ENCODE peak calls at places on chromosomes 3 and 15, in five cellular contexts. One of them, this sample, is unnamed.

GRCh38 chr3:193095366-193095765 is 145.7 kb upstream of the PLAAT1 start:
- DNase-seq in activated CD8-positive, alpha-beta T cell treated with anti-CD3 and anti-CD28 coated beads for 36 hours: no peak
- DNase-seq in stimulated activated CD8-positive, alpha-beta memory T cell treated with anti-CD3 and anti-CD28 coated beads, Interleukin-2, amount 100 ng/mL, for 48 hours: no peak
- DNase-seq in mesothelial cell of epicardium: no peak
- DNase-seq in PC-9: no peak
- DNase-seq in this sample: no peak

GRCh38 chr15:81899730-81900129 is 146.1 kb downstream of the MEX3B start:
- DNase-seq in activated CD8-positive, alpha-beta T cell treated with anti-CD3 and anti-CD28 coated beads for 36 hours: no peak
- DNase-seq in stimulated activated CD8-positive, alpha-beta memory T cell treated with anti-CD3 and anti-CD28 coated beads, Interleukin-2, amount 100 ng/mL, for 48 hours: no peak
- DNase-seq in mesothelial cell of epicardium: no peak
- DNase-seq in PC-9: no peak
- DNase-seq in this sample: no peak

GRCh38 chr3:138694287-138695007 is 85.9 kb downstream of the FAIM start:
- DNase-seq in activated CD8-positive, alpha-beta T cell treated with anti-CD3 and anti-CD28 coated beads for 36 hours: no peak
- DNase-seq in stimulated activated CD8-positive, alpha-beta memory T cell treated with anti-CD3 and anti-CD28 coated beads, Interleukin-2, amount 100 ng/mL, for 48 hours: no peak
- DNase-seq in mesothelial cell of epicardium: no peak
- DNase-seq in PC-9: peak
- DNase-seq in this sample: no peak

GRCh38 chr3:38382506-38383080 is 36.0 kb downstream of the XYLB start:
- DNase-seq in activated CD8-positive, alpha-beta T cell treated with anti-CD3 and anti-CD28 coated beads for 36 hours: no peak
- DNase-seq in stimulated activated CD8-positive, alpha-beta memory T cell treated with anti-CD3 and anti-CD28 coated beads, Interleukin-2, amount 100 ng/mL, for 48 hours: no peak
- DNase-seq in mesothelial cell of epicardium: no peak
- DNase-seq in PC-9: no peak
- DNase-seq in this sample: no peak

GRCh38 chr15:78889000-78889399 is 16.3 kb downstream of the MORF4L1 start:
- DNase-seq in activated CD8-positive, alpha-beta T cell treated with anti-CD3 and anti-CD28 coated beads for 36 hours: no peak
- DNase-seq in stimulated activated CD8-positive, alpha-beta memory T cell treated with anti-CD3 and anti-CD28 coated beads, Interleukin-2, amount 100 ng/mL, for 48 hours: no peak
- DNase-seq in mesothelial cell of epicardium: no peak
- DNase-seq in PC-9: no peak
- DNase-seq in this sample: no peak

GRCh38 chr15:73852507-73852906 is 20.9 kb upstream of the TBC1D21 start:
- DNase-seq in activated CD8-positive, alpha-beta T cell treated with anti-CD3 and anti-CD28 coated beads for 36 hours: no peak
- DNase-seq in stimulated activated CD8-positive, alpha-beta memory T cell treated with anti-CD3 and anti-CD28 coated beads, Interleukin-2, amount 100 ng/mL, for 48 hours: no peak
- DNase-seq in mesothelial cell of epicardium: no peak
- DNase-seq in PC-9: no peak
- DNase-seq in this sample: no peak

GRCh38 chr15:62912808-62913207 is 129.7 kb upstream of the TPM1 start:
- DNase-seq in activated CD8-positive, alpha-beta T cell treated with anti-CD3 and anti-CD28 coated beads for 36 hours: no peak
- DNase-seq in stimulated activated CD8-positive, alpha-beta memory T cell treated with anti-CD3 and anti-CD28 coated beads, Interleukin-2, amount 100 ng/mL, for 48 hours: no peak
- DNase-seq in mesothelial cell of epicardium: no peak
- DNase-seq in PC-9: no peak
- DNase-seq in this sample: no peak

GRCh38 chr15:80308002-80308401 is 56.0 kb upstream of the CTXND1 start:
- DNase-seq in activated CD8-positive, alpha-beta T cell treated with anti-CD3 and anti-CD28 coated beads for 36 hours: no peak
- DNase-seq in stimulated activated CD8-positive, alpha-beta memory T cell treated with anti-CD3 and anti-CD28 coated beads, Interleukin-2, amount 100 ng/mL, for 48 hours: no peak
- DNase-seq in mesothelial cell of epicardium: no peak
- DNase-seq in PC-9: no peak
- DNase-seq in this sample: no peak

GRCh38 chr3:32855350-32855953 is 37.7 kb downstream of the TRIM71 start:
- DNase-seq in activated CD8-positive, alpha-beta T cell treated with anti-CD3 and anti-CD28 coated beads for 36 hours: no peak
- DNase-seq in stimulated activated CD8-positive, alpha-beta memory T cell treated with anti-CD3 and anti-CD28 coated beads, Interleukin-2, amount 100 ng/mL, for 48 hours: no peak
- DNase-seq in mesothelial cell of epicardium: no peak
- DNase-seq in PC-9: no peak
- DNase-seq in this sample: no peak

GRCh38 chr15:83956887-83957286 is 278.7 kb upstream of the GOLGA6L4 start:
- DNase-seq in activated CD8-positive, alpha-beta T cell treated with anti-CD3 and anti-CD28 coated beads for 36 hours: no peak
- DNase-seq in stimulated activated CD8-positive, alpha-beta memory T cell treated with anti-CD3 and anti-CD28 coated beads, Interleukin-2, amount 100 ng/mL, for 48 hours: no peak
- DNase-seq in mesothelial cell of epicardium: no peak
- DNase-seq in PC-9: no peak
- DNase-seq in this sample: no peak

GRCh38 chr3:23611737-23612295 is 193.9 kb upstream of the UBE2E1 start:
- DNase-seq in activated CD8-positive, alpha-beta T cell treated with anti-CD3 and anti-CD28 coated beads for 36 hours: no peak
- DNase-seq in stimulated activated CD8-positive, alpha-beta memory T cell treated with anti-CD3 and anti-CD28 coated beads, Interleukin-2, amount 100 ng/mL, for 48 hours: no peak
- DNase-seq in mesothelial cell of epicardium: peak
- DNase-seq in PC-9: no peak
- DNase-seq in this sample: no peak

GRCh38 chr3:113143353-113143752 is 68.0 kb upstream of the BOC start:
- DNase-seq in activated CD8-positive, alpha-beta T cell treated with anti-CD3 and anti-CD28 coated beads for 36 hours: no peak
- DNase-seq in stimulated activated CD8-positive, alpha-beta memory T cell treated with anti-CD3 and anti-CD28 coated beads, Interleukin-2, amount 100 ng/mL, for 48 hours: no peak
- DNase-seq in mesothelial cell of epicardium: no peak
- DNase-seq in PC-9: no peak
- DNase-seq in this sample: no peak

GRCh38 chr3:14274999-14275961 is 96.7 kb downstream of the LSM3 start:
- DNase-seq in activated CD8-positive, alpha-beta T cell treated with anti-CD3 and anti-CD28 coated beads for 36 hours: peak
- DNase-seq in stimulated activated CD8-positive, alpha-beta memory T cell treated with anti-CD3 and anti-CD28 coated beads, Interleukin-2, amount 100 ng/mL, for 48 hours: no peak
- DNase-seq in mesothelial cell of epicardium: no peak
- DNase-seq in PC-9: no peak
- DNase-seq in this sample: no peak

This sample was measured in stimulated activated effector memory CD8-positive, alpha-beta T cell treated with anti-CD3 and anti-CD28 coated beads, Interleukin-12 subunit alpha, Interleukin-12 subunit beta, amount 100 ng/mL, for 72 hours.